ENCODE peak calls at places on chromosome 11, in six cellular contexts. C, H, A, P, J and T are unnamed samples.

GRCh38 chr11:128406365-128406706 is 181.0 kb downstream of the ETS1 start:
- DNase-seq in C (no peak), H (no peak), A (no peak), P (no peak), J (no peak), T (no peak)

GRCh38 chr11:43790444-43790794 is 90.2 kb upstream of the ALKBH3 start:
- DNase-seq in C (no peak), H (no peak), A (no peak), P (no peak), J (no peak), T (no peak)

GRCh38 chr11:7551571-7551970 is 37.8 kb downstream of the PPFIBP2 start:
- DNase-seq in C (no peak), H (no peak), A (no peak), P (no peak), J (no peak), T (no peak)

GRCh38 chr11:119800171-119800570 is 71.2 kb upstream of the NECTIN1 start:
- DNase-seq in C (peak; percentile 18), H (no peak), A (no peak), P (no peak), J (no peak), T (no peak)

GRCh38 chr11:132318421-132319157 is 948.2 kb downstream of the NTM start:
- DNase-seq in C (no peak), H (no peak), A (no peak), P (no peak), J (no peak), T (no peak)

GRCh38 chr11:69109101-69109500 is 46.6 kb upstream of the SMIM38 start:
- DNase-seq in C (peak; percentile 14), H (no peak), A (no peak), P (no peak), J (no peak), T (no peak)

GRCh38 chr11:125173556-125173955 is 9.0 kb downstream of the PKNOX2 start:
- DNase-seq in C (no peak), H (no peak), A (no peak), P (no peak), J (no peak), T (no peak)

GRCh38 chr11:10409207-10409661 is 45.8 kb upstream of the AMPD3 start:
- DNase-seq in C (no peak), H (no peak), A (no peak), P (no peak), J (no peak), T (no peak)

GRCh38 chr11:79439893-79440450 is 858 bp downstream of the TENM4 start:
- DNase-seq in C (peak; percentile 25), H (no peak), A (no peak), P (no peak), J (no peak), T (no peak)

GRCh38 chr11:28767574-28767973 is 659.4 kb downstream of the METTL15 start:
- DNase-seq in C (no peak), H (no peak), A (no peak), P (peak; percentile 40), J (no peak), T (peak; percentile 74)

GRCh38 chr11:85712953-85713352 is 27.0 kb upstream of the CCDC89 start:
- DNase-seq in C (no peak), H (no peak), A (no peak), P (no peak), J (no peak), T (no peak)

GRCh38 chr11:129985823-129986222 is 16.8 kb downstream of the PRDM10 start:
- DNase-seq in C (no peak), H (no peak), A (no peak), P (no peak), J (no peak), T (no peak)

GRCh38 chr11:129643031-129643721 is 172.5 kb upstream of the TMEM45B start:
- DNase-seq in C (no peak), H (no peak), A (peak; percentile 37), P (peak; percentile 78), J (no peak), T (no peak)

GRCh38 chr11:80855975-80856524 is 1415.2 kb upstream of the TENM4 start:
- DNase-seq in C (no peak), H (no peak), A (no peak), P (no peak), J (no peak), T (peak; percentile 67)

GRCh38 chr11:111353776-111354600 is 25.1 kb downstream of the POU2AF1 start:
- DNase-seq in C (no peak), H (no peak), A (no peak), P (no peak), J (no peak), T (no peak)
- TF ChIP-seq POLR2A in C (no peak), H (no peak), A (no peak), P (no peak), J (no peak), T (no peak)

DNA sequence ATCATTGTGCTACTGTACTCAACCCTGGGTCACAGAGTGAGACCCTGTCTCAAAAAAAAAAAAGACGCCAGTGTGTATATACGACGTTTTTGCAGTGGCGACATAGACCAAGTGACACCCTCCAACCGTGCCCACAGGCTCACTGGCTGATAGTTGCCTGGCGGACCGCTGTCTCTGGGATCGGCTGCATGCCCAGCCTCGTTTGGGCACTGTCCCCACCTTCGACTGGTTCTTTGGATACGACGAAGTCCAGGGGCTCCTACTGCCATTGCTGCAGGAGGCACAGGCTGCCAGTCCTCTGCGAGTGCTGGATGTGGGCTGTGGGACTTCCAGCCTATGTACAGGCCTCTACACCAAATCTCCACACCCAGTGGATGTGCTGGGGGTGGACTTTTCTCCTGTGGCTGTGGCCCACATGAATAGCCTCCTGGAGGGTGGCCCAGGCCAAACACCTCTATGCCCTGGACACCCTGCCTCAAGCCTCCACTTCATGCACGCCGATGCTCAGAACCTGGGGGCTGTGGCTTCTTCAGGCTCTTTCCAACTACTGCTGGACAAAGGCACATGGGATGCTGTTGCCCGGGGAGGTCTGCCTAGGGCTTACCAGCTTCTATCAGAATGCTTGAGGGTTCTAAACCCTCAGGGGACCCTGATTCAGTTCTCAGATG is 1.3 kb downstream of the CSKMT start:
- DNase-seq in C (no peak), H (no peak), A (no peak), P (no peak), J (no peak), T (no peak)
- TF ChIP-seq POLR2A in C (no peak), H (no peak), A (no peak), P (no peak), J (no peak), T (peak; percentile 52)

GRCh38 chr11:107858217-107859070 is at the start of gene SLC35F2:
- DNase-seq in C (peak; percentile 43), H (no peak), A (peak; percentile 24), P (peak; percentile 80), J (peak; percentile 85), T (peak; percentile 90)
- TF ChIP-seq POLR2A in C (no peak), H (no peak), A (no peak), P (peak; percentile 44), J (peak; percentile 80), T (peak; percentile 86)

DNA sequence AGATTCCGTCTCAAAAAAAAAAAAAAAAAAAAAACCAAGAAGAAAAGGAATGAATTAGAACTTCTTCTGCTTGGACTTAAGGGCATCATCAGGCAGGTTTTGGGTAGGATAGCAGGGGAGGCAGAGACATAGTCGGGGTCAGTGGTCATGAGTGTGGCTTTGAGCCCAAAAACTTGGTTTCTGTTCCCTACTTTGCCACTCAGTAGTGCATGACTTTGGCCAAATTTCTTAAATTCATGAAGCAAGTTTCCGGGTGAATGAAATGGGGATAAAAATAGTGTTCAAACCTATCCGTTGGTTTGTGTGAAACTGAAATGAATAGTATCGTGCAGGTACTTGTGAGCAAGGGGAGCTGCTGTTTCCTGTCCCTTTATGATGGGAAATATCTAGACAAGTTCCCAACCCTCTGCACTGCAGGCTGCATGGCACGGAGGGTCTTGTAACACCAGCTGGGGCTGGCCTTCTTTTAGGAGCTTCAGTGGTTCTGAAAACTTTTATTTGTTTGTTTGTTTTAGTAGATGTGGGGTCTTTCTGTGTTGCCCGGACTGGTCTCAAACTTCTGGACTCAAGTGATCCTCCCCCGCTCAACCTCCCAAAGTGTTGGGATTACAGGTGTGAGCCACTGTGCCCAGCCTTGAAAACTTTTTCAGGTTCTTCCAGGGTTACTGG is 18.4 kb downstream of the NEAT1 start:
- DNase-seq in C (no peak), H (no peak), A (peak; percentile 26), P (peak; percentile 38), J (no peak), T (peak; percentile 48)
- TF ChIP-seq POLR2A in C (no peak), H (no peak), A (no peak), P (no peak), J (peak; percentile 51), T (peak; percentile 68)

GRCh38 chr11:74646964-74647363 is 54.6 kb downstream of the POLD3 start:
- DNase-seq in C (no peak), H (no peak), A (no peak), P (no peak), J (no peak), T (no peak)

GRCh38 chr11:74647404-74647803 is 55.0 kb downstream of the POLD3 start:
- DNase-seq in C (no peak), H (no peak), A (no peak), P (no peak), J (no peak), T (no peak)

GRCh38 chr11:74647831-74648230 is 55.4 kb downstream of the POLD3 start:
- DNase-seq in C (no peak), H (no peak), A (no peak), P (no peak), J (no peak), T (no peak)

GRCh38 chr11:74650498-74650897 is 58.1 kb downstream of the POLD3 start:
- DNase-seq in C (no peak), H (no peak), A (no peak), P (no peak), J (no peak), T (no peak)

GRCh38 chr11:74648894-74649293 is 56.5 kb downstream of the POLD3 start:
- DNase-seq in C (no peak), H (no peak), A (no peak), P (no peak), J (no peak), T (no peak)
- TF ChIP-seq POLR2A in C (no peak), H (no peak), A (no peak), P (no peak), J (no peak), T (no peak)

GRCh38 chr11:45918331-45918941 is 759 bp upstream of the PEX16 start:
- DNase-seq in C (peak; percentile 88), H (peak; percentile 98), A (peak; percentile 50), P (peak; percentile 66), J (peak; percentile 90), T (peak; percentile 78)
- TF ChIP-seq POLR2A in C (peak; percentile 9), H (peak; percentile 66), A (peak; percentile 21), P (peak; percentile 59), J (peak; percentile 59), T (peak; percentile 75)

GRCh38 chr11:110362916-110363574 is 66.6 kb upstream of the RDX start:
- DNase-seq in C (peak; percentile 30), H (no peak), A (no peak), P (peak; percentile 70), J (no peak), T (peak; percentile 95)
- TF ChIP-seq POLR2A in C (no peak), H (no peak), A (no peak), P (no peak), J (no peak), T (no peak)

DNA sequence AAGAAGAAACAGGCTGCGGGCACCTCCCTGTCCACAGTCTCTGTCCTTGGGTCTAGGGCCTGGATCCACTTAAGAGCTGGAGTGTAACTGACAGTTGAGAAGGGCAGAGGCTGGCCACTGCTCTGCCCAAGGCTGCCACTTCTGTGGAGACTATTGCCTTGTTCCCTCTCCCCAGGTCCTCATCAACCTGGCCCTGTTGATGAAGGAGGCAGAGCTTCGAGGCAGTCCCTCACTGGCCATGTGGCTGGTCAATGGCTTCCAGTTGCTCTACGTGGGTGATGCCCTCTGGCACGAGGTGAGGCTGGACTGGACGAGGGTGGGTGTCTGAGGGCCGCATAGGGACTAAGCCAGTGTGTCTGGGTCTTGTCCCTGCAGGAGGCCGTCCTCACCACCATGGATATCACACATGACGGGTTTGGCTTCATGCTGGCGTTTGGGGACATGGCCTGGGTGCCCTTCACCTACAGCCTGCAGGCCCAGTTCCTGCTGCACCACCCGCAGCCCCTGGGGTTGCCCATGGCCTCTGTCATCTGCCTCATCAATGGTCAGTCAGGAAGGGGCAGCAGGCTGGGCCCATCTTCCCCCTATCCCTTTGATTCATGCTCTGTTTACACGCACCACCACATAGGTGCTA is 2.8 kb downstream of the ZNHIT2 start:
- DNase-seq in C (no peak), H (no peak), A (no peak), P (no peak), J (no peak), T (no peak)
- TF ChIP-seq POLR2A in C (no peak), H (no peak), A (no peak), P (no peak), J (no peak), T (no peak)